ENCODE peak calls at places on chromosome 16, in eight cellular contexts. Y, G, O, K, D, Z, P and R are unnamed samples.
A peak's percentile ranks its signal among the peaks of the same experiment; 100 is the strongest.

GRCh38 chr16:61042736-61043135 is 993.5 kb downstream of the CDH8 start:
- DNase-seq in Y (no peak), G (no peak), O (no peak), K (no peak), D (no peak), Z (no peak), P (no peak), R (no peak)

GRCh38 chr16:24270721-24271120 is 14.6 kb downstream of the CACNG3 start:
- DNase-seq in Y (no peak), G (no peak), O (no peak), K (no peak), D (peak; percentile 79), Z (no peak), P (no peak), R (no peak)

GRCh38 chr16:60142991-60143705 is 1409.0 kb upstream of the GOT2 start:
- DNase-seq in Y (no peak), G (no peak), O (no peak), K (no peak), D (no peak), Z (no peak), P (no peak), R (no peak)

GRCh38 chr16:16052916-16053315 is 103.5 kb downstream of the ABCC1 start:
- DNase-seq in Y (no peak), G (no peak), O (no peak), K (no peak), D (no peak), Z (no peak), P (no peak), R (no peak)

GRCh38 chr16:12293017-12293618 is 316.6 kb downstream of the SNX29 start:
- DNase-seq in Y (no peak), G (no peak), O (no peak), K (no peak), D (no peak), Z (no peak), P (no peak), R (no peak)

GRCh38 chr16:15650019-15650697 is at the start of gene NDE1:
- DNase-seq in Y (peak; percentile 94), G (peak; percentile 96), O (peak; percentile 74), K (peak; percentile 70), D (peak; percentile 96), Z (peak; percentile 88), P (peak; percentile 95), R (peak; percentile 94)

GRCh38 chr16:27511657-27512056 is 38.1 kb downstream of the GTF3C1 start:
- DNase-seq in Y (no peak), G (no peak), O (no peak), K (no peak), D (no peak), Z (no peak), P (no peak), R (no peak)

GRCh38 chr16:53600076-53600475 is 97.1 kb upstream of the AKTIP start:
- DNase-seq in Y (no peak), G (no peak), O (no peak), K (no peak), D (no peak), Z (no peak), P (no peak), R (no peak)

GRCh38 chr16:24499193-24499814 is 40.1 kb upstream of the RBBP6 start:
- DNase-seq in Y (peak; percentile 30), G (no peak), O (peak; percentile 37), K (peak; percentile 44), D (no peak), Z (no peak), P (no peak), R (no peak)

GRCh38 chr16:58187657-58188430 is 10.1 kb downstream of the CSNK2A2 start:
- DNase-seq in Y (no peak), G (no peak), O (no peak), K (no peak), D (no peak), Z (no peak), P (no peak), R (no peak)

GRCh38 chr16:51465026-51465425 is 314.0 kb upstream of the SALL1 start:
- DNase-seq in Y (no peak), G (no peak), O (no peak), K (no peak), D (peak; percentile 60), Z (no peak), P (no peak), R (no peak)

GRCh38 chr16:85249830-85250455 is 137.7 kb upstream of the CIBAR2 start:
- DNase-seq in Y (no peak), G (no peak), O (no peak), K (no peak), D (no peak), Z (no peak), P (no peak), R (no peak)

GRCh38 chr16:84657229-84657837 is 9.0 kb downstream of the KLHL36 start:
- DNase-seq in Y (no peak), G (no peak), O (no peak), K (no peak), D (no peak), Z (no peak), P (no peak), R (no peak)

GRCh38 chr16:9874233-9874632 is 308.0 kb downstream of the GRIN2A start:
- DNase-seq in Y (no peak), G (no peak), O (no peak), K (no peak), D (no peak), Z (no peak), P (no peak), R (no peak)

GRCh38 chr16:27768651-27769270 is 218.8 kb downstream of the KATNIP start:
- DNase-seq in Y (no peak), G (no peak), O (no peak), K (no peak), D (no peak), Z (no peak), P (no peak), R (no peak)

GRCh38 chr16:5108505-5109158 is 11.0 kb upstream of the EEF2KMT start:
- DNase-seq in Y (no peak), G (peak; percentile 30), O (no peak), K (no peak), D (no peak), Z (no peak), P (no peak), R (no peak)

GRCh38 chr16:75273054-75273925 is 21.9 kb upstream of the BCAR1 start:
- DNase-seq in Y (no peak), G (no peak), O (no peak), K (no peak), D (no peak), Z (no peak), P (no peak), R (no peak)

GRCh38 chr16:88390265-88390664 is 7.5 kb downstream of the ZNF469 start:
- DNase-seq in Y (no peak), G (no peak), O (no peak), K (no peak), D (no peak), Z (no peak), P (no peak), R (no peak)
- TF ChIP-seq POLR2A in Y (no peak), G (no peak), O (no peak), K (no peak), D (no peak), Z (no peak), P (no peak), R (no peak)

DNA sequence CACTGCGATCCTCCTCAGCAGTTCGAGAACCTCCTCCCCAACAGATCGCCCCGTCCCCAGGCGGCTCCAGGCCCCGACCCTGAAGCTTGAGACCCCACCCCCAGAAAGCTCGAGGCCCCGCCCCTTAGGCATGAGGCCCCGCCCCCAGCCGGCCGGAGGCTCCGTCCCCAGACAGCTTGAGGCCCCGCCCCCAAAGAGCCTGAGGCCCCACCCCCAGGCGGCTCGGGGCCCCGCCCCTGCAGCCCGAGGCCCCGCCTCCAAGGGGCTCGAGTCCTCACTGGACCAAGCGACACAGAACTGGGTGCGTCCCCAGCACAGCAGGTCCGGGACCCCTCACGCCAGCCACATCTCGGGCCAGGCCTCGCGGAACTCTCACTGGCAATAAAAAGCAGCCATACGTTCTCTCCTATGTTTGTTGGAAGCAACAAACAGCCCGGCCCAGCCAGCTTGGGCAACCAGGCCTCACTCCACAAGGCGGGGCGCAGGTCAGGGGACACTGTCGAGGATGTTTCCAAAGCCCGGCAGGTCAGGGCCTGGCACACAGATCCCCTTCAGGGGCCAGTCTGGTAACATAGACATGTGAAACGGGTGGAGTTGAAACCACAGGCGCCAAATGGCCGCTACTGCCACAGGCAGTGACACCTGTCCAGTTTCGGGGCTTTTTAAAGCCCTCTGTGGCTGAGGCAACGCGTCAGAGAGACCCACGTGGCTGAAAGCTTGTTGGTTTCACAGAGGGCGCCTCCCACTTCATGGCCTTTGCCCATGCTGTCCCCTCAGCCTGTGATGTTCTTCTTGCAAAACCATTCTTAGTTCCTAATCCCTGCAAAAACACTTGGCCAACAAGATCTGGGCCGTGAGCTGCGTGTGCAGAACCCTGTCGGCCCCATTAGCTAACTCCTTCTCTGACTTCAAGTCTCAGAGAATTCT is 224.2 kb downstream of the PARN start:
- DNase-seq in Y (peak; percentile 71), G (peak; percentile 67), O (no peak), K (peak; percentile 66), D (no peak), Z (peak; percentile 19), P (no peak), R (peak; percentile 33)
- TF ChIP-seq POLR2AphosphoS5 in Y (no peak), G (no peak), O (no peak), K (no peak), D (no peak), Z (no peak), P (no peak), R (no peak)

GRCh38 chr16:80016689-80017088 is 416.2 kb upstream of the MAF start:
- DNase-seq in Y (no peak), G (no peak), O (no peak), K (no peak), D (no peak), Z (no peak), P (no peak), R (no peak)

GRCh38 chr16:80023865-80024264 is 423.3 kb upstream of the MAF start:
- DNase-seq in Y (no peak), G (no peak), O (no peak), K (no peak), D (no peak), Z (no peak), P (no peak), R (no peak)

GRCh38 chr16:80015566-80015965 is 415.0 kb upstream of the MAF start:
- DNase-seq in Y (no peak), G (no peak), O (no peak), K (no peak), D (no peak), Z (no peak), P (no peak), R (no peak)

GRCh38 chr16:80014241-80014939 is 413.9 kb upstream of the MAF start:
- DNase-seq in Y (no peak), G (no peak), O (no peak), K (no peak), D (no peak), Z (no peak), P (no peak), R (no peak)

DNA sequence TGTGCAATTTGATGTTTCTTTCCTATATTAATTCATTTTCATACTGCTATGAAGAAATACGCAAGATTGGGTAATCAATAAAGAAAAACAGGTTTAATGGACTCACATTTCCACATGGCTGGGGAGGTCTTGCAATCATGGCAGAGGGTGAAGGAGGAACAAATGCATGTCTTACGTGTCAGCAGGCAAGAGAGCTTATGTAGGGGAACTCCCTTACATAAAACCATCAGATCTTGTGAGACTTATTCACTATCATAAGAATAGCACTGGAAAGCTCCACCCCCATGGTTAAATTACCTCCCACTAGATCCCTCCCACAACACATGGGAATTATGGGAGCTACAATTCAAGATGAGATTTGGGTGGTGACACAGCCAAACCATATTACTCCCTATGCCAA is 418.9 kb upstream of the MAF start:
- DNase-seq in Y (no peak), G (no peak), O (no peak), K (no peak), D (no peak), Z (no peak), P (no peak), R (no peak)
- H3K27me3 ChIP-seq in Y (no peaks in the 10 kb centered on the region), G (no peaks in the 10 kb centered on the region), O (no peaks in the 10 kb centered on the region), K (no peaks in the 10 kb centered on the region), D (no peaks in the 10 kb centered on the region), Z (no peaks in the 10 kb centered on the region), P (no peaks in the 10 kb centered on the region), R (no peaks in the 10 kb centered on the region)

GRCh38 chr16:86626284-86626683 is 47.9 kb downstream of the FOXL1 start:
- DNase-seq in Y (no peak), G (peak; percentile 52), O (no peak), K (no peak), D (no peak), Z (no peak), P (no peak), R (no peak)
- TF ChIP-seq POLR2A in Y (no peak), G (no peak), O (no peak), K (no peak), D (no peak), Z (no peak), P (no peak), R (no peak)